ENCODE peak calls at places on chromosome 17, in eight cellular contexts. D, W, C, E, T, R, B and H are unnamed samples.

GRCh38 chr17:2170023-2170422 is 115.1 kb downstream of the HIC1 start:
- DNase-seq in C (no peak), T (peak; percentile 52), E (peak; percentile 39), W (peak; percentile 39), R (no peak), D (no peak), B (no peak), H (no peak)

GRCh38 chr17:77555110-77555509 is 403.4 kb upstream of the TNRC6C start:
- DNase-seq in B (no peak), W (no peak), D (no peak), T (no peak), E (no peak), R (no peak), C (peak; percentile 49), H (no peak)

GRCh38 chr17:47324224-47325020 is 667 bp downstream of the EFCAB13 start:
- DNase-seq in T (peak; percentile 70), W (peak; percentile 81), E (peak; percentile 68), C (peak; percentile 45), D (peak; percentile 38), R (peak; percentile 66), B (peak; percentile 59), H (peak; percentile 83)

GRCh38 chr17:46884552-46884951 is 33.2 kb downstream of the WNT9B start:
- DNase-seq in T (no peak), R (no peak), E (no peak), W (no peak), B (no peak), C (no peak), D (no peak), H (no peak)

GRCh38 chr17:78970834-78971763 is 8.6 kb downstream of the LGALS3BP start:
- DNase-seq in B (peak; percentile 84), C (peak; percentile 79), D (peak; percentile 79), E (peak; percentile 86), T (peak; percentile 86), R (peak; percentile 60), W (peak; percentile 83), H (peak; percentile 92)

GRCh38 chr17:546456-546855 is 168.2 kb downstream of the VPS53 start:
- DNase-seq in T (no peak), B (no peak), E (no peak), D (no peak), W (no peak), C (no peak), R (no peak), H (no peak)

GRCh38 chr17:31593806-31594205 is 202.3 kb downstream of the RAB11FIP4 start:
- DNase-seq in T (no peak), R (no peak), E (no peak), B (no peak), W (no peak), D (no peak), C (peak; percentile 44), H (no peak)

GRCh38 chr17:10197721-10198508 is 491 bp downstream of the GAS7 start:
- DNase-seq in W (no peak), T (no peak), E (no peak), D (no peak), C (no peak), R (no peak), B (no peak), H (peak; percentile 68)

GRCh38 chr17:60231234-60231633 is 81.5 kb downstream of the CA4 start:
- DNase-seq in T (no peak), E (no peak), R (no peak), D (no peak), W (peak; percentile 44), B (no peak), C (no peak), H (no peak)

GRCh38 chr17:12089809-12090384 is 69.2 kb downstream of the MAP2K4 start:
- DNase-seq in T (no peak), E (no peak), C (no peak), B (no peak), D (no peak), R (no peak), W (peak; percentile 20), H (no peak)

GRCh38 chr17:156094-156621 is 18.8 kb downstream of the SCGB1C2 start:
- DNase-seq in B (no peak), C (peak; percentile 12), E (no peak), W (no peak), T (no peak), R (no peak), D (no peak), H (no peak)

GRCh38 chr17:78294776-78295175 is 63.3 kb downstream of the TMEM235 start:
- DNase-seq in W (no peak), C (no peak), R (no peak), E (no peak), T (no peak), D (no peak), B (no peak), H (no peak)

GRCh38 chr17:32794533-32795246 is 82.2 kb downstream of the MYO1D start:
- DNase-seq in W (no peak), E (peak; percentile 68), T (no peak), D (no peak), B (peak; percentile 43), C (no peak), R (no peak), H (no peak)

GRCh38 chr17:83178533-83179201 is 99.3 kb downstream of the METRNL start:
- DNase-seq in W (no peak), R (peak; percentile 13), E (no peak), C (no peak), B (no peak), T (peak; percentile 6), D (peak; percentile 10), H (no peak)

GRCh38 chr17:41519501-41520224 is 973 bp upstream of the KRT15 start:
- DNase-seq in B (peak; percentile 57), T (no peak), D (no peak), R (no peak), C (no peak), E (peak; percentile 41), W (no peak), H (no peak)

GRCh38 chr17:77489898-77490265 is 349.1 kb downstream of the SEC14L1 start:
- DNase-seq in W (no peak), T (no peak), C (peak; percentile 89), E (peak; percentile 62), D (peak; percentile 73), R (peak; percentile 57), B (peak; percentile 48), H (peak; percentile 93)

GRCh38 chr17:77127735-77128361 is 12.9 kb upstream of the SEC14L1 start:
- DNase-seq in W (no peak), E (peak; percentile 76), B (peak; percentile 86), C (peak; percentile 80), D (no peak), T (peak; percentile 52), R (peak; percentile 72), H (no peak)

GRCh38 chr17:57396515-57396921 is 140.2 kb downstream of the MSI2 start:
- DNase-seq in T (no peak), E (no peak), D (no peak), B (no peak), W (no peak), R (no peak), C (no peak), H (no peak)

GRCh38 chr17:32771396-32771795 is 105.5 kb downstream of the MYO1D start:
- DNase-seq in B (no peak), D (no peak), W (peak; percentile 25), T (no peak), E (no peak), C (no peak), R (no peak), H (no peak)

GRCh38 chr17:850828-851759 is 68.9 kb downstream of the MRM3 start:
- DNase-seq in R (no peak), B (no peak), T (no peak), E (no peak), W (no peak), C (peak; percentile 43), D (no peak), H (no peak)

DNA sequence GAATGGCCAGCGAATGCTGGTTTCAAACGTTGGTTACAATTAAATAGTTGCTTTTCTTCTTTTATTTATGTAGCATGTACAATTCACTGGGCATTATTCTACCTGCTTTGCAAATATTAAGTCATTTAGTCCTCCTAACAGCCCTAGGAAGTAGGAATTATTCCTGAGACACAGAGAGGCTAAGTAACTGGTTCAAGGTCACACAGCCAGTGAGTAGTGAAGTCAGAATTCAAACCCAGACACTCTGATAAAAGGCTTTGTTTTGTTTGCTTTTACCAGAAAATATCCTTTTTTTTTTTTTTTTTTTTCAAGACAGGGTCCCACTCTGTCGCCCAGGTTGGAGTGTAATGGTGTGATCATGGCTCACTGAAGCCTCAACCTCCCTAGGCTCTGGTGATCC is 2.2 kb downstream of the CRHR1 start:
- DNase-seq in T (no peak), D (no peak), B (no peak), R (no peak), C (no peak), W (no peak), E (no peak), H (no peak)
- H3K4me1 ChIP-seq in T (peaks cover 8% of the 10 kb centered on the region), D (peaks cover 23% of the 10 kb centered on the region), B (peaks cover 37% of the 10 kb centered on the region), R (peaks cover 8% of the 10 kb centered on the region), C (peaks cover 17% of the 10 kb centered on the region), W (peaks cover 5% of the 10 kb centered on the region), E (peaks cover 22% of the 10 kb centered on the region), H (peaks cover 39% of the 10 kb centered on the region)

GRCh38 chr17:44070455-44071197 is at the start of gene G6PC3:
- DNase-seq in D (peak; percentile 95), T (peak; percentile 96), B (peak; percentile 95), C (peak; percentile 98), W (peak; percentile 99), R (peak; percentile 93), E (peak; percentile 96), H (peak; percentile 96)
- TF ChIP-seq POLR2A in D (peak; percentile 60), T (peak; percentile 79), B (peak; percentile 82), C (peak; percentile 67), W (peak; percentile 97), R (peak; percentile 46), E (peak; percentile 75), H (peak; percentile 41)

GRCh38 chr17:17737938-17738894 is 57.0 kb downstream of the RAI1 start:
- DNase-seq in B (peak; percentile 67), R (peak; percentile 67), W (peak; percentile 83), E (peak; percentile 74), C (no peak), D (no peak), T (peak; percentile 24), H (no peak)
- H3K4me1 ChIP-seq in B (peaks cover 55% of the 10 kb centered on the region), R (peaks cover 28% of the 10 kb centered on the region), W (peaks cover 84% of the 10 kb centered on the region), E (peaks cover 47% of the 10 kb centered on the region), C (peaks cover 56% of the 10 kb centered on the region), D (peaks cover 64% of the 10 kb centered on the region), T (no peaks in the 10 kb centered on the region), H (peaks cover 72% of the 10 kb centered on the region)

DNA sequence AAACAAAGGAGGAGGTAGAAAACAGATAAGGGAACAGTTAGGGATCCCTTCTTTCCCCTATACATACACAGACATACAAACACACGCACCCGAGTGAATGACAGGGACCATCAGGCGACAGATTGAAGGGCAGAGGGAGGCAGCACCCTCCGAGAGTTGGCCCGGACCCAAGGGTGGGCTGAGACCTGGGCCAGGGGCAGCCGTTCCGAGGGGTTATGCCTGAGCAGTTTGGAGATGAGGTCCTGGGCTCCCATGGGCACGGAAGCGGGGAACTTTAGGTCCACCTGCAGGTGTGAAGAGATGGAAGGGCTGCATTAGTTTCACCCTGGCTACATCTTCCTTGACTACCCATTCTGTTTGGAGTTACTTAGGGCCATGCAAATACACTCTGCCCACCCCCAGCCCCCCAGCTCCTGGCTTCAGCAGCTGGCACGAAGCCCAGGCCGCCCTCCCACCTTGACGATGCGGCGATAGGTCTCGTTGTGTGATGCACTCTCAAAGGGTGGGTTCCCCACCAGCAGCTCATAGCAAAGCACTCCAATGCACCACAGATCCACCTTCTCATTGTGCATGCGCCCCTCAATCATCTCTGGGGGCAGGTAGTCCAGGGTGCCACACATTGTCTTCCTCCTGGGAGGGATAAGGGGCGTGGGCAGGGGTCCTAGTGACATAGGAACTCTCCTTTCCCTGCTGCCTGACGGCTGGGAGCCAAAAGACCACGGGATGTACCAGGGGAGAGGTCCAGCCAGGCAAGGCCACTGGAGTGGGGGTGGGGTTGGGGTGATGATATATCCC is 5.4 kb downstream of the AURKB start:
- DNase-seq in D (no peak), C (no peak), W (no peak), E (no peak), B (no peak), T (no peak), R (no peak), H (no peak)
- TF ChIP-seq POLR2A in D (no peak), C (no peak), W (no peak), E (no peak), B (no peak), T (no peak), R (no peak), H (no peak)